ENCODE peak calls at places on chromosomes 7 and 10, in six cellular contexts. M is GM12878, F is A549, H is upper lobe of left lung, K is K562, Q is HepG2. T is an unnamed sample.

GRCh38 chr10:11625019-11625735 is 13.7 kb upstream of the USP6NL start:
- ATAC-seq in F (no peak), K (no peak), H (no peak), M (peak), Q (no peak), T (no peak)

GRCh38 chr7:134444961-134445315 is 14.0 kb downstream of the AKR1B1 start:
- ATAC-seq in M (no peak), H (no peak), F (no peak), Q (no peak), K (no peak), T (no peak)

GRCh38 chr7:82616059-82616723 is 172.6 kb upstream of the CACNA2D1 start:
- ATAC-seq in F (no peak), M (peak), Q (no peak), H (no peak), K (no peak), T (no peak)

GRCh38 chr10:103763374-103764202 is 91.8 kb downstream of the SH3PXD2A start:
- ATAC-seq in K (peak), H (no peak), M (peak), Q (no peak), F (no peak), T (no peak)

GRCh38 chr10:124665558-124665957 is 78.6 kb downstream of the FAM53B start:
- ATAC-seq in K (no peak), M (no peak), Q (no peak), H (no peak), F (peak), T (no peak)

GRCh38 chr10:20614911-20615310 is 282.2 kb downstream of the NEBL start:
- ATAC-seq in H (no peak), K (no peak), Q (no peak), M (no peak), F (no peak), T (no peak)

GRCh38 chr7:141397236-141398163 is 153.7 kb upstream of the AGK start:
- ATAC-seq in M (no peak), F (no peak), K (no peak), H (no peak), Q (no peak), T (no peak)

GRCh38 chr7:15554081-15554480 is 7.7 kb downstream of the AGMO start:
- ATAC-seq in K (no peak), H (no peak), Q (no peak), M (peak), F (peak), T (no peak)

GRCh38 chr10:88070080-88070880 is 206.9 kb downstream of the PTEN start:
- ATAC-seq in Q (no peak), H (no peak), F (peak), K (no peak), M (peak), T (no peak)

GRCh38 chr7:119270644-119271043 is 1002.3 kb upstream of the KCND2 start:
- ATAC-seq in M (peak), H (peak), F (no peak), Q (peak), K (no peak), T (no peak)

GRCh38 chr10:81251457-81252115 is 623.4 kb upstream of the NRG3 start:
- ATAC-seq in K (no peak), Q (no peak), M (no peak), F (no peak), H (no peak), T (no peak)

GRCh38 chr7:147941316-147941715 is 649.2 kb upstream of the C7orf33 start:
- ATAC-seq in Q (no peak), M (no peak), K (no peak), F (no peak), H (no peak), T (no peak)

GRCh38 chr7:110681941-110682340 is 409.0 kb upstream of the LRRN3 start:
- ATAC-seq in H (no peak), M (no peak), F (no peak), Q (no peak), K (no peak), T (no peak)

GRCh38 chr10:103458720-103459119 is at the start of gene CALHM1:
- ATAC-seq in Q (peak), H (no peak), K (peak), F (peak), M (peak), T (no peak)

GRCh38 chr10:14416308-14416700 is 85.6 kb upstream of the FRMD4A start:
- ATAC-seq in F (no peak), M (no peak), Q (no peak), K (no peak), H (no peak), T (no peak)

GRCh38 chr7:17773289-17773626 is 167.0 kb downstream of the SNX13 start:
- ATAC-seq in M (peak), F (peak), Q (peak), K (no peak), H (peak), T (peak)

GRCh38 chr10:61284222-61284890 is 168.8 kb downstream of the TMEM26 start:
- ATAC-seq in Q (peak), K (peak), M (no peak), F (peak), H (no peak), T (peak)

GRCh38 chr7:93016085-93016471 is 101.7 kb downstream of the SAMD9 start:
- ATAC-seq in F (no peak), M (no peak), Q (no peak), K (peak), H (no peak), T (no peak)

GRCh38 chr7:82506702-82507101 is 63.1 kb upstream of the CACNA2D1 start:
- ATAC-seq in F (peak), Q (peak), M (peak), K (no peak), H (peak), T (peak)

GRCh38 chr7:100449190-100449795 is 13.0 kb upstream of the PPP1R35 start:
- ATAC-seq in F (no peak), H (no peak), Q (no peak), K (no peak), M (no peak), T (no peak)

GRCh38 chr10:24528960-24529359 is 194.7 kb downstream of the ARHGAP21 start:
- ATAC-seq in M (no peak), F (no peak), Q (no peak), K (no peak), H (no peak), T (no peak)

GRCh38 chr10:3923033-3923432 is 138.0 kb upstream of the KLF6 start:
- ATAC-seq in K (no peak), F (no peak), Q (no peak), H (no peak), M (no peak), T (no peak)

GRCh38 chr10:7157091-7157490 is 253.7 kb downstream of the SFMBT2 start:
- ATAC-seq in M (no peak), F (no peak), H (no peak), Q (no peak), K (no peak), T (no peak)

GRCh38 chr7:73844848-73845460 is 2.6 kb upstream of the METTL27 start:
- ATAC-seq in K (no peak), M (no peak), Q (no peak), F (no peak), H (no peak), T (no peak)

GRCh38 chr10:122504551-122504950 is 43.2 kb downstream of the HTRA1 start:
- ATAC-seq in F (peak), K (no peak), Q (peak), M (no peak), H (peak), T (peak)

GRCh38 chr10:113059001-113059780 is 109.1 kb downstream of the TCF7L2 start:
- ATAC-seq in K (no peak), M (no peak), H (no peak), Q (peak), F (peak), T (peak)

GRCh38 chr7:78333530-78333929 is 535.0 kb downstream of the PHTF2 start:
- ATAC-seq in F (no peak), M (no peak), H (peak), K (no peak), Q (peak), T (no peak)

GRCh38 chr7:84076219-84076618 is 118.4 kb downstream of the SEMA3A start:
- ATAC-seq in Q (no peak), F (no peak), K (no peak), H (no peak), M (peak), T (no peak)

GRCh38 chr7:71497233-71497946 is 365.4 kb downstream of the GALNT17 start:
- ATAC-seq in Q (no peak), M (no peak), K (no peak), F (no peak), H (no peak), T (peak)

GRCh38 chr7:47782792-47783191 is 165.5 kb downstream of the PKD1L1 start:
- ATAC-seq in F (no peak), M (no peak), K (no peak), Q (no peak), H (no peak), T (no peak)

GRCh38 chr10:96082153-96082552 is 38.8 kb downstream of the CCNJ start:
- ATAC-seq in Q (no peak), F (no peak), H (no peak), M (peak), K (no peak), T (no peak)
- TF ChIP-seq EP300 in Q (no peak), F (no peak), H (no peak), M (no peak), K (no peak), T (no peak)

GRCh38 chr7:90839892-90840291 is 243.8 kb downstream of the CDK14 start:
- ATAC-seq in H (no peak), Q (no peak), M (no peak), K (no peak), F (no peak), T (no peak)
- TF ChIP-seq EP300 in H (no peak), Q (no peak), M (no peak), K (no peak), F (no peak), T (no peak)

DNA sequence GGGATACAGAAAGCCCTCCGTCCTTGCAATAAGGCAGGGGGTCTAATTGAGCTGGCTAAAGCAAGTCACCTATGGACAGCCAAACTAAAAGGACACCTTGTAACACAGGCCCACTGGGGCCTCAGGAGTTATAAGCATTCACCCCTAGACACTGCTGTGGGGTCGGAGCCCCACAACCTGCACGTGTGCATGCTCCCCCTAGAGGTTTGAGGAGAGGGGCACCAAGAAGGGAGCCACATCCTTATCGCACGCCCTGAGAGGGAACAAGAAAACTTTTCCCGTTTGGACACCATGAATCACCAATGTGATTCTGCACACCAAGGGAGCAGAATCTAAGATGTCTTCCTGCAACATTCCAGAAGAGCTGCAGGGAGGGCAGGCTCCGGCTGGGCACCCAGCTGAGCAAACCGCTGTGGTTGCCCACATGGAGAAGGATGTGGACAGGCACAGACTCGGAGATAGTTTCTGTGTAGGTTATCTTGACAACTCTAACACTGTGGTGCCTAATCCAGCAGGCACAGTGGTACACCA is 17.7 kb upstream of the TARP start:
- ATAC-seq in K (peak), M (peak), H (no peak), F (peak), Q (peak), T (no peak)
- TF ChIP-seq EP300 in K (no peak), M (no peak), H (no peak), F (no peak), Q (no peak), T (no peak)

DNA sequence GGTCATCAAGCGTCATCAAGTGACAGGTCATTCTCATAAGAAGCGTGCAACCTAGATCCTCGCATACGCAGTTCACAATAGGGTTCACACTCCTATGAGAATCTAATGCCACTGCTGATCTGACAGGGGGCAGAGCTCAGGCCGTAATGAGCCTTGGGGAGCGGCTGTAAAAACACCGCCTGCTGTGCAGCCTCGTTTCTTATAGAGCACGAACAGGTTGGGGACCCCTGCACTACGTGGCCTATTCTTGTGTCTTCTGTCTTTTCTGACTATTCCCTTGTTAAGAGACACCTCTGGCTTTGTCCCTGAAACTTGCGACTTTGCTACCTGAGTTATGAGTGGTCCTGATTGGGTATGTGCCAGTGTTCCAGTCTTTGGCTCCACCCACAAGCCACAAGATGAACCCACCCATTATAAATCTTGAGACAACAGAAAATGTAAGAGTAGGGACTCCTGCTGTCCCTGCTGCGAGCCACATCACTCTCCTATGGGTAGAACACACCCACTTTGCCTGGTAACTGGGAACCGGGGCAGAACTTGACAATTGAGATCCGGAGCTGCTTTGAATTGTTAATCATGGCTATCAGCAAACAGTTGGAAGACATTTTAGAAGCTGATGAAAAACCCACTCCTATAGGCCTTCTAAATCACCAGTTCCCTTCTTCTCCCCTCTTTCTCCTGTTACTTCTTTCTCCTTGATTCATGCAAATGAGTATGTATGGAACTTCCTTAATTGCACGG is 55.8 kb upstream of the EXOC4 start:
- ATAC-seq in M (no peak), H (no peak), Q (no peak), K (peak), F (no peak), T (no peak)
- TF ChIP-seq EP300 in M (no peak), H (no peak), Q (no peak), K (no peak), F (no peak), T (no peak)

GRCh38 chr10:33211123-33211878 is 123.2 kb downstream of the NRP1 start:
- ATAC-seq in H (peak), Q (no peak), F (peak), K (no peak), M (peak), T (peak)

GRCh38 chr10:33215154-33215553 is 119.3 kb downstream of the NRP1 start:
- ATAC-seq in K (no peak), F (no peak), M (no peak), Q (no peak), H (no peak), T (no peak)

GRCh38 chr10:33209777-33210176 is 124.7 kb downstream of the NRP1 start:
- ATAC-seq in F (no peak), H (no peak), K (no peak), M (no peak), Q (no peak), T (no peak)

GRCh38 chr10:33214174-33214573 is 120.3 kb downstream of the NRP1 start:
- ATAC-seq in Q (no peak), K (no peak), M (peak), F (no peak), H (no peak), T (no peak)

GRCh38 chr10:33212061-33212748 is 122.3 kb downstream of the NRP1 start:
- ATAC-seq in H (no peak), M (no peak), F (no peak), Q (no peak), K (no peak), T (peak)
- TF ChIP-seq EP300 in H (peak), M (no peak), F (no peak), Q (no peak), K (no peak), T (no peak)

GRCh38 chr10:116849271-116850057 is at the start of gene ENO4:
- ATAC-seq in H (peak), K (no peak), Q (peak), M (peak), F (peak), T (peak)
- TF ChIP-seq EP300 in H (no peak), K (no peak), Q (no peak), M (no peak), F (no peak), T (no peak)

DNA sequence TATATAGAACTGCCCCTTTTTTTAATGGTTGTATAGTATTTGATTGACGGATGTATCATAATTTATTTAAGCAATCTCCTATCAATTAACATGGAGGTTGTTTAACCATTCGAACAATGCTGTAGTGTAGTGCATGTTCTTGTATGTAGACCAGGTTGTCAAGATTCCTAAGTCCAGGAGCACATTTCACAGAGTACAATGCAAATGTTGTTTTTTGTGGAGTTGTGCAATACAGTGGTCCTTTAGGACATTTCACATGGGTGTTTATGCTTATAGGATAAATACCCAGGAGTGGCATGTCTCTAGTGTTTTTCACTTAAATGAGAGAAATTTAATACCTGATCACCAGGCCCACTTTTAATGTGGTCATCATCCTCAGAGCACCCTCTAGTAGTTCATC is 8.1 kb downstream of the ASB4 start:
- ATAC-seq in Q (peak), K (no peak), F (no peak), M (no peak), H (no peak), T (no peak)
- TF ChIP-seq EP300 in Q (no peak), K (no peak), F (no peak), M (no peak), H (no peak), T (no peak)

GRCh38 chr10:118915161-118915560 is 114.4 kb upstream of the NANOS1 start:
- ATAC-seq in F (no peak), M (no peak), K (no peak), Q (no peak), H (no peak), T (no peak)
- TF ChIP-seq EP300 in F (no peak), M (no peak), K (no peak), Q (no peak), H (no peak), T (no peak)

GRCh38 chr10:35228058-35228457 is 101.4 kb downstream of the CREM start:
- ATAC-seq in K (no peak), M (no peak), F (peak), H (no peak), Q (peak), T (no peak)
- TF ChIP-seq EP300 in K (no peak), M (no peak), F (no peak), H (no peak), Q (no peak), T (no peak)

GRCh38 chr7:112081778-112082177 is 124.4 kb downstream of the DOCK4 start:
- ATAC-seq in H (peak), M (no peak), Q (no peak), K (no peak), F (peak), T (peak)
- TF ChIP-seq EP300 in H (peak), M (no peak), Q (no peak), K (no peak), F (no peak), T (no peak)

T was measured in gastroesophageal sphincter.